ENCODE peak calls at places on chromosome 3, in eight cellular contexts. B, T, K, E, L, H, I and Z are unnamed samples.

GRCh38 chr3:10968390-10968789 is 24.2 kb upstream of the SLC6A1 start:
- DNase-seq in K (no peak), L (no peak), B (peak), T (no peak), E (no peak), H (no peak), I (no peak), Z (no peak)

GRCh38 chr3:66989860-66990696 is 8.0 kb upstream of the KBTBD8 start:
- DNase-seq in H (no peak), B (no peak), I (peak), T (no peak), K (no peak), L (no peak), E (no peak), Z (no peak)

GRCh38 chr3:11185564-11186317 is 31.4 kb downstream of the HRH1 start:
- DNase-seq in T (peak), E (peak), I (peak), K (peak), B (peak), L (peak), H (peak), Z (peak)

GRCh38 chr3:77079988-77080585 is 40.2 kb downstream of the ROBO2 start:
- DNase-seq in T (no peak), E (no peak), B (no peak), I (no peak), H (no peak), K (no peak), L (no peak), Z (no peak)

GRCh38 chr3:55896155-55896554 is 409.0 kb upstream of the WNT5A start:
- DNase-seq in T (no peak), E (no peak), L (no peak), K (no peak), I (no peak), B (no peak), H (no peak), Z (no peak)

GRCh38 chr3:25433106-25433505 is 5.0 kb downstream of the RARB start:
- DNase-seq in K (no peak), H (no peak), T (no peak), E (no peak), B (no peak), I (no peak), L (no peak), Z (no peak)

GRCh38 chr3:61783993-61784718 is 222.8 kb downstream of the PTPRG start:
- DNase-seq in L (peak), H (peak), I (peak), E (no peak), B (peak), T (no peak), K (no peak), Z (no peak)

GRCh38 chr3:184827572-184827971 is 15.6 kb downstream of the VPS8 start:
- DNase-seq in T (no peak), B (no peak), K (no peak), E (no peak), H (no peak), L (no peak), I (no peak), Z (no peak)

GRCh38 chr3:161474139-161474538 is 22.5 kb upstream of the OTOL1 start:
- DNase-seq in B (no peak), K (no peak), I (no peak), H (no peak), E (no peak), T (no peak), L (no peak), Z (no peak)

GRCh38 chr3:39848365-39848764 is 39.0 kb downstream of the MYRIP start:
- DNase-seq in L (no peak), T (no peak), H (no peak), K (no peak), B (no peak), E (no peak), I (peak), Z (no peak)

GRCh38 chr3:55641914-55642313 is 154.8 kb upstream of the WNT5A start:
- DNase-seq in I (no peak), T (no peak), B (no peak), L (no peak), E (no peak), K (no peak), H (no peak), Z (no peak)

GRCh38 chr3:906739-907138 is 186.1 kb upstream of the CNTN6 start:
- DNase-seq in B (no peak), I (no peak), E (no peak), L (no peak), T (no peak), H (no peak), K (no peak), Z (no peak)

GRCh38 chr3:905217-905616 is 187.6 kb upstream of the CNTN6 start:
- DNase-seq in E (no peak), I (no peak), T (no peak), B (no peak), L (no peak), K (no peak), H (no peak), Z (no peak)

DNA sequence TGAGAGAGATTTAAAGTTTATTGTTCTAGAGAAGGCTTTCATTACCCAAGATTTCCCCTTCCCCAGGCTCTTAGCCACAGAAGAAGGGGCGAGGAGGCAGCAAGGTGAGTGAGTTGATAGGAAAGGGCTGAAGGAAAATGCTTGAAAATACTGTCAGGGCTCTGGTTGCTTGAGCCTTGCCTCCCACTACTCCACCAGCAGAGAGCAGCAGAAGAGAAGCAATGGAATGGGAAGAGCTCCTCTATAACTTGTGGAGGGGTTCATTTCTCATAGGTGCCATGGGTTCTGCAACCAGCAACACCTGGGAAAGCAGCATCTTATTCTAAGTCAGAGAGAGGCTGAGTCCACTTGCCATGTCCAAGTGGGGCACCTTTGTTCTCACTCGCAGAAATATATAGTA is 184.0 kb upstream of the CNTN6 start:
- DNase-seq in L (no peak), T (no peak), B (no peak), E (no peak), H (no peak), I (no peak), K (no peak), Z (no peak)
- TF ChIP-seq CTCF in L (no peak), T (peak), B (peak), E (no peak), H (no peak), I (no peak), K (no peak), Z (no peak)

GRCh38 chr3:95297586-95297985 is 1234.7 kb downstream of the NSUN3 start:
- DNase-seq in I (no peak), T (peak), K (no peak), H (no peak), L (no peak), E (no peak), B (no peak), Z (no peak)
- H3K4me3 ChIP-seq in I (no peak), T (no peak), K (no peak), H (no peak), L (no peak), E (no peak), B (no peak), Z (no peak)

GRCh38 chr3:12471228-12471627 is 13.1 kb upstream of the TSEN2 start:
- DNase-seq in L (no peak), K (peak), B (no peak), T (peak), E (peak), H (no peak), I (no peak), Z (no peak)
- TF ChIP-seq CTCF in L (no peak), K (no peak), B (no peak), T (peak), E (no peak), H (no peak), I (no peak), Z (no peak)

DNA sequence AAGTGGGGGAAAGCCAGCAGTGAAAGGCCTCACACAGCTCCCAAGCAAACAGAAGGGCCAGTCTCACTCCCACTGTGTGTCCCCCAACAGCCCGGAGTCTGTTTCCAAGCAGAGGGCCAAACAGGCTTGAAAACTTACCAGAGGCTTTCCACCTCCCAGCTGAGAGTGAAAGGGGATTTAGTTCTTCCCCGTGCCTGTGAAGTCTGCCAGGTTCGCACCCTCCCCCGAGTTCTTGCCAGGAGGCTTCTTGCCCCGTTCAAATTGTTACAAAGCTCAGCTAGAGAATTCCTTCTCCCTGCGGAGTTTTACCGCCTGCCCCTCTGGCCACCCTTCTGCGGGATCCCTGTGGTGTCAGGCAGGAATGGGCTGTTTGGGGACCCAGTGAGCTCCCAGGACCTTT is 68.0 kb upstream of the WNT7A start:
- DNase-seq in K (no peak), T (no peak), E (no peak), B (no peak), L (no peak), H (no peak), I (no peak), Z (no peak)
- H3K4me3 ChIP-seq in K (no peak), T (no peak), E (no peak), B (no peak), L (no peak), H (no peak), I (no peak), Z (no peak)

GRCh38 chr3:46997453-46998091 is 18.1 kb downstream of the NBEAL2 start:
- DNase-seq in T (no peak), B (no peak), K (no peak), H (no peak), E (peak), I (no peak), L (no peak), Z (peak)

GRCh38 chr3:46998121-46998851 is 18.8 kb downstream of the NBEAL2 start:
- DNase-seq in L (no peak), H (no peak), I (peak), K (peak), B (peak), T (peak), E (peak), Z (peak)

GRCh38 chr3:46999516-47000197 is 20.2 kb downstream of the NBEAL2 start:
- DNase-seq in I (no peak), E (peak), B (no peak), T (no peak), L (no peak), H (no peak), K (no peak), Z (no peak)

GRCh38 chr3:47000198-47000815 is 20.8 kb downstream of the NBEAL2 start:
- DNase-seq in K (no peak), E (no peak), B (no peak), T (no peak), I (no peak), L (no peak), H (no peak), Z (no peak)

GRCh38 chr3:46998852-46999515 is 19.5 kb downstream of the NBEAL2 start:
- DNase-seq in L (no peak), I (no peak), H (no peak), T (no peak), K (no peak), E (no peak), B (no peak), Z (no peak)
- TF ChIP-seq CTCF in L (no peak), I (no peak), H (no peak), T (no peak), K (no peak), E (no peak), B (no peak), Z (no peak)

DNA sequence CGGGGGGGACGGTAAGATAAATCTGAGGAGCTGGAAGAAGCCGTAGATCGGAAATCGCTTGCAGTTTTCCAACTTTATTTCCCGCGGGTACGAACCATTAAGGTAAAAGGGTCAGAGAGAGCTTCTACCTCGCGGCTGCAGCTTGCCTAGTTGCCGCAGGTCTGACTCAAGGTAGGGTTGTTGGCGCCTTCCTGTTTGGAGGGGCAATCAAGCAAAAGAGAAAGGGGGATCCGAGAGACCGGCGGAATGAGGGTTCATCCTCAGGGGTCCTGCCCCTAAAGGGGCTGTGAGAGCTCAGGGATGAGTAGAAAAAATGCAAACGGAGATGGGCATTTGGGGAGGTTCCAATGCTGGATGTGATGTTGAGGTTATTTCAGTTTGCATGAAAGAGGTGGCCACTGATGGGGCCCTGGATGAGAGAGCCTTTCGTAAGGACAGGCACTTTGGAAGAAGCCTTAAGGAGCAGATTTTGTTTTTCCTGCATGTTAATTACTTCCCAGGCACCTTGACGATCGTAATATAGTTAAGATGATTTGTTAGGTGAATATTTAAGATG is 265.4 kb downstream of the CGGBP1 start:
- DNase-seq in H (no peak), I (no peak), E (no peak), B (no peak), T (no peak), K (no peak), L (no peak), Z (no peak)
- H3K4me3 ChIP-seq in H (no peak), I (peak), E (no peak), B (peak), T (peak), K (no peak), L (no peak), Z (peak)